ENCODE peak calls at places on chromosomes 7 and 10, in six cellular contexts. N is amniotic stem cell, C is NCI-H524 treated with DMSO at 0.1 percent for 48 hours, G is NCI-H345, A is NCI-H446, H is cardiac fibroblast. J is an unnamed sample.
A peak's percentile ranks its signal among the peaks of the same experiment; 100 is the strongest.

GRCh38 chr7:135562720-135563119 is 5.0 kb downstream of the NUP205 start:
- DNase-seq in N (no peak), C (no peak), G (no peak), A (no peak), H (no peak), J (no peak)

GRCh38 chr7:133448012-133448411 is 195.1 kb downstream of the EXOC4 start:
- DNase-seq in N (no peak), C (no peak), G (no peak), A (no peak), H (no peak), J (no peak)

GRCh38 chr10:15775513-15775912 is 55.8 kb upstream of the ITGA8 start:
- DNase-seq in N (no peak), C (no peak), G (no peak), A (no peak), H (peak; percentile 80), J (no peak)

GRCh38 chr7:91875851-91876250 is 4.7 kb downstream of the MTERF1 start:
- DNase-seq in N (no peak), C (no peak), G (no peak), A (no peak), H (peak; percentile 29), J (no peak)

GRCh38 chr7:43071604-43072003 is 40.8 kb upstream of the HECW1 start:
- DNase-seq in N (no peak), C (no peak), G (no peak), A (no peak), H (peak; percentile 19), J (no peak)

GRCh38 chr7:11786186-11786585 is 45.8 kb downstream of the THSD7A start:
- DNase-seq in N (no peak), C (no peak), G (no peak), A (no peak), H (peak; percentile 56), J (peak; percentile 41)

GRCh38 chr10:42987575-42987974 is 89.3 kb upstream of the RET start:
- DNase-seq in N (no peak), C (no peak), G (no peak), A (no peak), H (no peak), J (no peak)

GRCh38 chr10:81215498-81215897 is 659.5 kb upstream of the NRG3 start:
- DNase-seq in N (no peak), C (no peak), G (no peak), A (no peak), H (peak; percentile 22), J (no peak)

GRCh38 chr7:150642926-150643325 is 10.7 kb upstream of the GIMAP6 start:
- DNase-seq in N (no peak), C (no peak), G (no peak), A (no peak), H (no peak), J (no peak)

GRCh38 chr7:129840757-129841156 is 112.0 kb downstream of the UBE2H start:
- DNase-seq in N (no peak), C (no peak), G (no peak), A (no peak), H (peak; percentile 68), J (no peak)

J was measured in COR-L47.